ENCODE peak calls at places on chromosomes 13 and 19, in eight cellular contexts. W is GM12892, O is stomach, U is prostate gland, P is HCT116, B is upper lobe of left lung, T is K562, F is spleen. R is an unnamed sample.

GRCh38 chr13:72555601-72556000 is 171.8 kb downstream of the MZT1 start:
- DNase-seq in P (no peak), W (no peak), T (no peak), U (no peak), B (no peak), O (no peak), F (no peak), R (no peak)

GRCh38 chr13:100382787-100383186 is 205.8 kb downstream of the GGACT start:
- DNase-seq in B (no peak), O (no peak), P (no peak), U (no peak), W (no peak), T (no peak), F (no peak), R (no peak)

GRCh38 chr19:43725468-43725867 is 9.6 kb downstream of the IRGC start:
- DNase-seq in W (no peak), U (no peak), B (no peak), F (no peak), O (no peak), T (no peak), P (no peak), R (no peak)

GRCh38 chr13:66362485-66362884 is 867.7 kb downstream of the PCDH9 start:
- DNase-seq in O (no peak), T (no peak), B (no peak), F (no peak), W (no peak), P (no peak), U (no peak), R (no peak)

GRCh38 chr13:110993788-110994187 is 78.9 kb upstream of the ANKRD10 start:
- DNase-seq in P (no peak), U (no peak), B (no peak), W (no peak), O (no peak), F (no peak), T (no peak), R (no peak)

GRCh38 chr13:112330479-112331407 is 45.4 kb upstream of the SPACA7 start:
- DNase-seq in P (no peak), T (no peak), U (no peak), W (no peak), B (no peak), F (no peak), O (no peak), R (no peak)

GRCh38 chr13:28047784-28048388 is 52.5 kb downstream of the FLT3 start:
- DNase-seq in O (no peak), B (no peak), W (peak), U (no peak), F (no peak), P (peak), T (no peak), R (no peak)

GRCh38 chr13:45339867-45340266 is 1.1 kb downstream of the TPT1 start:
- DNase-seq in B (no peak), O (no peak), U (no peak), F (no peak), T (no peak), W (no peak), P (no peak), R (no peak)

GRCh38 chr13:41284512-41285288 is 21.3 kb upstream of the MTRF1 start:
- DNase-seq in P (peak), B (no peak), T (no peak), U (no peak), W (no peak), O (peak), F (no peak), R (no peak)

GRCh38 chr19:48962029-48962848 is 2.9 kb upstream of the FTL start:
- DNase-seq in O (peak), B (peak), U (peak), T (peak), W (peak), P (no peak), F (peak), R (peak)

GRCh38 chr19:49132974-49133609 is 13.7 kb downstream of the PPFIA3 start:
- DNase-seq in O (peak), F (no peak), U (no peak), T (peak), W (no peak), B (no peak), P (no peak), R (no peak)

GRCh38 chr19:46493236-46494114 is 2.2 kb downstream of the PNMA8B start:
- DNase-seq in F (peak), T (peak), B (no peak), O (no peak), U (no peak), W (no peak), P (no peak), R (no peak)

GRCh38 chr13:46975173-46975572 is 78.3 kb upstream of the HTR2A start:
- DNase-seq in P (no peak), O (no peak), B (no peak), W (no peak), T (no peak), U (no peak), F (no peak), R (no peak)

GRCh38 chr13:91085127-91085526 is 262.4 kb upstream of the MIR17HG start:
- DNase-seq in P (no peak), B (no peak), U (no peak), F (no peak), O (no peak), W (no peak), T (no peak), R (no peak)

GRCh38 chr19:2720777-2721569 is at the start of gene DIRAS1:
- DNase-seq in W (peak), O (no peak), P (no peak), B (no peak), F (no peak), U (no peak), T (peak), R (no peak)

GRCh38 chr13:112679932-112680677 is 9.7 kb upstream of the ATP11A start:
- DNase-seq in F (no peak), T (no peak), W (no peak), O (peak), U (no peak), B (no peak), P (no peak), R (no peak)

GRCh38 chr13:70098669-70099068 is 9.0 kb upstream of the ATXN8OS start:
- DNase-seq in W (no peak), B (no peak), F (no peak), O (no peak), U (no peak), P (peak), T (no peak), R (no peak)

GRCh38 chr13:93670858-93671257 is 444.3 kb downstream of the GPC6 start:
- DNase-seq in U (no peak), T (no peak), B (no peak), O (no peak), W (no peak), F (no peak), P (no peak), R (no peak)

GRCh38 chr19:4032436-4032835 is 24.9 kb downstream of the PIAS4 start:
- DNase-seq in W (no peak), O (no peak), P (no peak), U (no peak), T (no peak), B (no peak), F (no peak), R (no peak)

GRCh38 chr19:44640518-44640917 is 3.2 kb upstream of the PVR start:
- DNase-seq in P (no peak), U (no peak), W (no peak), F (no peak), O (no peak), B (no peak), T (no peak), R (no peak)

GRCh38 chr19:54492568-54492967 is 10.1 kb upstream of the LAIR2 start:
- DNase-seq in B (no peak), P (no peak), U (no peak), T (no peak), W (no peak), O (no peak), F (no peak), R (no peak)

GRCh38 chr19:3642987-3643386 is 16.4 kb upstream of the CACTIN start:
- DNase-seq in U (no peak), T (peak), W (no peak), O (no peak), P (peak), F (no peak), B (no peak), R (no peak)

GRCh38 chr19:21902596-21902995 is 66.6 kb upstream of the ZNF43 start:
- DNase-seq in O (no peak), P (no peak), T (no peak), F (no peak), U (no peak), W (no peak), B (no peak), R (no peak)

GRCh38 chr13:43326100-43326499 is 302.7 kb downstream of the DNAJC15 start:
- DNase-seq in O (no peak), W (no peak), U (no peak), T (no peak), P (no peak), F (no peak), B (no peak), R (no peak)

GRCh38 chr19:47155141-47155540 is 24.5 kb downstream of the SAE1 start:
- DNase-seq in U (no peak), P (no peak), F (no peak), T (no peak), B (no peak), W (no peak), O (no peak), R (no peak)

GRCh38 chr13:71610876-71611275 is 256.1 kb downstream of the DACH1 start:
- DNase-seq in U (no peak), O (no peak), B (no peak), T (no peak), W (no peak), F (no peak), P (no peak), R (no peak)

GRCh38 chr13:114339779-114340534 is 25.7 kb downstream of the CHAMP1 start:
- DNase-seq in P (peak), W (no peak), F (no peak), U (peak), T (no peak), O (peak), B (no peak), R (no peak)

GRCh38 chr13:50375792-50376191 is 360.5 kb downstream of the KCNRG start:
- DNase-seq in O (no peak), U (no peak), F (no peak), B (no peak), P (no peak), W (no peak), T (no peak), R (no peak)

GRCh38 chr13:44758595-44759221 is 182.6 kb upstream of the TSC22D1 start:
- DNase-seq in B (no peak), U (peak), O (no peak), F (no peak), P (no peak), T (no peak), W (no peak), R (no peak)

GRCh38 chr19:56217039-56217949 is 15.2 kb downstream of the ZSCAN5C start:
- DNase-seq in T (no peak), F (no peak), O (no peak), P (no peak), W (peak), B (no peak), U (peak), R (no peak)

GRCh38 chr19:269241-269640 is 22.0 kb downstream of the PLPP2 start:
- DNase-seq in O (no peak), F (no peak), W (no peak), P (no peak), T (no peak), B (no peak), U (no peak), R (no peak)

GRCh38 chr19:6851359-6851758 is 36.0 kb upstream of the ADGRE1 start:
- DNase-seq in W (no peak), O (no peak), F (no peak), T (no peak), U (no peak), P (no peak), B (no peak), R (no peak)

GRCh38 chr13:43425234-43425633 is 361.5 kb downstream of the ENOX1 start:
- DNase-seq in B (no peak), W (no peak), F (no peak), T (no peak), U (no peak), O (no peak), P (no peak), R (no peak)

GRCh38 chr13:34640931-34641330 is 301.1 kb upstream of the NBEA start:
- DNase-seq in P (no peak), F (no peak), T (no peak), O (no peak), B (no peak), U (no peak), W (no peak), R (no peak)

GRCh38 chr13:46053162-46054012 is 841 bp upstream of the ZC3H13 start:
- DNase-seq in P (no peak), F (no peak), O (no peak), B (no peak), U (no peak), W (no peak), T (no peak), R (no peak)

GRCh38 chr19:52599241-52599640 is 29.2 kb downstream of the ZNF701 start:
- DNase-seq in U (no peak), P (no peak), F (no peak), W (no peak), B (no peak), T (no peak), O (no peak), R (no peak)

GRCh38 chr19:35533201-35533821 is at the start of gene GAPDHS:
- DNase-seq in U (no peak), W (no peak), B (no peak), O (no peak), T (peak), P (no peak), F (no peak), R (no peak)

GRCh38 chr13:23673867-23674605 is 103.8 kb downstream of the TNFRSF19 start:
- DNase-seq in O (no peak), T (no peak), B (no peak), W (no peak), P (no peak), F (no peak), U (no peak), R (no peak)

GRCh38 chr13:23674795-23675640 is 104.8 kb downstream of the TNFRSF19 start:
- DNase-seq in B (no peak), T (no peak), U (no peak), O (no peak), W (no peak), P (no peak), F (no peak), R (no peak)

GRCh38 chr13:23672616-23673015 is 102.4 kb downstream of the TNFRSF19 start:
- DNase-seq in U (no peak), T (no peak), W (no peak), B (no peak), O (no peak), F (no peak), P (no peak), R (no peak)

GRCh38 chr13:23671902-23672301 is 101.7 kb downstream of the TNFRSF19 start:
- DNase-seq in O (no peak), B (no peak), U (no peak), F (no peak), P (no peak), T (no peak), W (no peak), R (no peak)

GRCh38 chr13:23673354-23673753 is 103.1 kb downstream of the TNFRSF19 start:
- DNase-seq in W (no peak), U (no peak), P (no peak), F (no peak), T (no peak), B (no peak), O (no peak), R (no peak)
- TF ChIP-seq POLR2AphosphoS5 in W (no peak), U (no peak), P (no peak), F (no peak), T (no peak), B (no peak), O (peak), R (no peak)

DNA sequence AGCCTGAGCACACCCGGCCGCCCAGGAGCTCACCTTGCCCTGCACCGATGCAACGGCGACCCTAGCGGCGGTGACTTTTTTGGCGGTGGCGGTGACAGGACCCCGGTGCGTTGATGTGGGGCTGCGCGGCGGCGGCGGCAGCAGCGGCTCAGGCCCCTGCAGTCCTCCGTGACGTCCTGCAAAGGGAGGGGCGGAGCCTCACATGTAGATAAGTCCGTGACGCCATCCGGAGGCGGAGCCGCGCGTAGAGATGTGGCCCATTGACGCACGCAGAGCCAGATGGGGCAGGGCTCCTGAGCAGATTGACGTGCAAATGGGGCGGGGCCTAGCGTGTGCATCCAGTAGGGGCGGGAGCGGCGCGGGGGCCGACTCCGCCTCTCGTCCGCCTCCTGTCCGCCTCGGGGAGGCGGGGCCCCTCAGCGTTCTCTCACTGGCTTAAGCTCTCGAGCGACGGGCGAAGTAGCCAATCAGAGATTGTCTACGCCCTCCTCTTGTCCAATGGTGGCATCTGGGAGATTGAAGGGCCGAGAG is at the start of gene RAB3A:
- DNase-seq in O (peak), F (peak), T (peak), U (peak), P (peak), W (peak), B (peak), R (peak)
- TF ChIP-seq POLR2AphosphoS5 in O (peak), F (peak), T (no peak), U (peak), P (peak), W (no peak), B (peak), R (no peak)

DNA sequence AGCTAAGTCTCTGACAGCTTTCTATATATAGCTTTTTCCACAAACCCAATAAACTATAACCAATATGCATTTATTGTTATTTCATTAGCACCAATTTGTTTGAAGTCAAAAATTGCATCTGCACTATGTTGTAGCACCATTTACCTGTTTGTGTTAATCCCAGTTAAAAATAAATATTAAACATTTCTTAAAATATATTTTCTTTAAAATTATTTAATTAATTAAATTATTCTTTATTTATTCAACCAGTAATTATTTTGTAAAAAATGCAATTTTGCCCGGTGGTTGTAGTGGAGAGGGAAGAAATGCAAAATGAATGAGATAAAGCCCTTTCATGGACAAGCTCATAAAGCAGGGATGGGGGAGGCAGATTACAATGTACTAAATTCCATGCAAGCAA is 1257.9 kb downstream of the PCDH17 start:
- DNase-seq in U (no peak), W (no peak), P (no peak), F (no peak), B (no peak), O (no peak), T (no peak), R (no peak)
- TF ChIP-seq POLR2AphosphoS5 in U (no peak), W (no peak), P (no peak), F (no peak), B (no peak), O (no peak), T (no peak), R (no peak)

GRCh38 chr19:50721441-50722137 is 1.6 kb upstream of the CLEC11A start:
- DNase-seq in F (no peak), O (no peak), W (no peak), P (no peak), T (no peak), B (no peak), U (no peak), R (no peak)
- TF ChIP-seq POLR2AphosphoS5 in F (no peak), O (no peak), W (no peak), P (no peak), T (no peak), B (no peak), U (no peak), R (no peak)

R was measured in GM12891.